ENCODE peak calls at places on chromosomes 11 and 22, in five cellular contexts. Q is HL-60, A is endothelial cell, Y is Caco-2, N is neural crest cell. I is an unnamed sample.

GRCh38 chr22:17931400-17931825 is 92.9 kb downstream of the MICAL3 start:
- DNase-seq in Q (no peak), A (no peak), Y (no peak), N (no peak), I (no peak)

GRCh38 chr22:22464541-22465054 is 43.9 kb downstream of the ZNF280B start:
- DNase-seq in Q (no peak), A (no peak), Y (no peak), N (no peak), I (no peak)

GRCh38 chr22:40176921-40177737 is 596 bp upstream of the TNRC6B start:
- DNase-seq in Q (peak), A (peak), Y (peak), N (peak), I (peak)

GRCh38 chr22:47589271-47590250 is 827.1 kb downstream of the TBC1D22A start:
- DNase-seq in Q (no peak), A (no peak), Y (no peak), N (no peak), I (no peak)

GRCh38 chr22:45334068-45334467 is 24.3 kb downstream of the FAM118A start:
- DNase-seq in Q (no peak), A (no peak), Y (no peak), N (no peak), I (no peak)

GRCh38 chr11:126354631-126355323 is 709 bp upstream of the ST3GAL4 start:
- DNase-seq in Q (no peak), A (no peak), Y (no peak), N (no peak), I (peak)

GRCh38 chr11:124879999-124880611 is 14.9 kb downstream of the ROBO3 start:
- DNase-seq in Q (peak), A (no peak), Y (no peak), N (no peak), I (no peak)

GRCh38 chr11:29310016-29310415 is 706.8 kb downstream of the KCNA4 start:
- DNase-seq in Q (no peak), A (no peak), Y (no peak), N (no peak), I (no peak)

GRCh38 chr11:706439-706956 is 467 bp downstream of the EPS8L2 start:
- DNase-seq in Q (no peak), A (no peak), Y (peak), N (no peak), I (no peak)

GRCh38 chr11:62383822-62384221 is 35.0 kb upstream of the SCGB1A1 start:
- DNase-seq in Q (no peak), A (no peak), Y (no peak), N (no peak), I (no peak)

GRCh38 chr11:113118104-113118503 is 156.9 kb downstream of the NCAM1 start:
- DNase-seq in Q (no peak), A (no peak), Y (no peak), N (no peak), I (no peak)

GRCh38 chr22:28894793-28895192 is 11.4 kb downstream of the ZNRF3 start:
- DNase-seq in Q (peak), A (no peak), Y (no peak), N (no peak), I (no peak)

GRCh38 chr11:83115551-83115950 is 41.4 kb upstream of the PCF11 start:
- DNase-seq in Q (no peak), A (no peak), Y (peak), N (no peak), I (no peak)

GRCh38 chr22:41641854-41642253 is 20.8 kb downstream of the XRCC6 start:
- DNase-seq in Q (no peak), A (no peak), Y (no peak), N (no peak), I (no peak)

GRCh38 chr22:21640810-21641209 is 1.3 kb upstream of the SDF2L1 start:
- DNase-seq in Q (no peak), A (no peak), Y (no peak), N (no peak), I (no peak)

GRCh38 chr11:111303476-111303875 is 5.1 kb downstream of the POU2AF3 start:
- DNase-seq in Q (no peak), A (no peak), Y (peak), N (no peak), I (no peak)

GRCh38 chr11:10096987-10097386 is 197.0 kb downstream of the SBF2 start:
- DNase-seq in Q (no peak), A (no peak), Y (no peak), N (no peak), I (no peak)

DNA sequence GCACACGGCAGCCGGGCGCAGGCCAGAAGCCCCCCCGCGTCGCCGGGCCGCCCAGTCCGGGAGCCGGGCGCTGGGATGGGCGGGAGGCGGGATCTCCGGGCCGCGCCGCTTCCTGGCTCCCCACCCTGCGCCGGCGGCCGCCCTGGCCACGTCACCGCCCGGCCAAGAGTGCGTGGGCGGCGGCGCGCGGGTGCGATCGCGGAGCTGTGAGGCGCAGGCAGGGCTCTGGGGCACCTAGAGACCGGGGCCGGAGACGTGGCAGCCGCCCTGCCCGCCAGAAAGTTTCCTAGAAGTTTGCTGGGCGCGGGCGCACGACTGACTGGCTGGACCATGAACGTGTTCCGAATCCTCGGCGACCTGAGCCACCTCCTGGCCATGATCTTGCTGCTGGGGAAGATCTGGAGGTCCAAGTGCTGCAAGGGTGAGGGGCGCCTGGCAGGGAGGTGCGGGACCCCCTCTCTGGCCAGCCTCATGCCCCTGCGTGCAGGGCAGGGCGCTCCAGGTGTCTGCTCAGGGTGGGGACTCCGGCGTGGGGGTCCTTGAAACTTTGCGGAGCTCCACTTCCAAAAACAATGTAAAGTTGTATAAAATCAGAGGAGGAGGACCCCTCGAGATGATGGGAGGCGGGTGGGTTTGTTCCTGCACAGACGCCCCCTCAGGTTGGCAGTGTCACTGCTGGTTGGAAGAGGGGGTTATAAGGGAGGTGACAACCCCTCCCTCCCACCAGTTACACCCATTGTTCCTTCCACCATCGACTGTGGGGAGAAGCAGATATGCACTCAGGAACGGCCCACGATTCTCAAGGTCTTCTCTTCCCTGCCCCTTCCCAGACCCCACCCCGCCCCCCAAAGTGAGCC is at the start of gene KDELR3:
- DNase-seq in Q (no peak), A (peak), Y (peak), N (no peak), I (no peak)
- TF ChIP-seq CTCF in Q (no peak), A (peak), Y (no peak), N (peak), I (no peak)

DNA sequence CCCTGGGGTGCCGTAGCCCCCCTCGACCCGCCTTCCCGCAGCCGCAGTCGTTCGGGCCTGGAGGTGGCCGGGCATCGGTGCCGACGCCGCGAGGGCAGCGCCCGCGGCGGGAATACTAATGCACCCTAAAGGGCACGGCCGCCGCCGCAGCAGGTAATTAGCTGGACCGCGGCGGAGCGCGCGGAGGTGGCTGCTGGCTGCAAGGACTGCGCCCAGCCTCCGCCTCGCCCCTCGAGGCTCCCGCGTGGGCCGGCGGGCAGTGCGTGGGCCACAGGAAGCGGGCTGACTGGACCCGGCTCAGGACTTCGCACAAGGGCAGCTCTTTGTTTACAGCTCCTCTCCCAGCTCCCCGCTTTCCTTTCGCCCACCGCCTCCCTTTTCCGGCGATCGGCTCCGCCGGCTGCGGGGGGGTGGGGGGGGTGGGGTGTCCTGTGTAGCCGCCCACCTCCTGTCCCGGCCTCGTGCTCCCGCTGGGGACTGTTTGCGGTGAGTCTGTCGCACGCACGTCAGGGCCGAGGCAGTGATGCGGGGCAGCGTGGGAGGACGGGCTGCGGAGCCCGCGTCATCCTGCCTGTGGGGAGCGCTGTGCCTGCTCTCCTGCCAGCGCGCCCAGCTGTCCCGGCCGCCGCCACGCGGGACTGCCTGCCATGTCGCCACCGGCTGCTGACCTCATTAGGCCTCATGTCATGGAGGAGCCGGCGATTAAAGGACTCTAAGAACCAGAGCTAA is 53.2 kb downstream of the GRIK4 start:
- DNase-seq in Q (no peak), A (peak), Y (no peak), N (peak), I (no peak)
- TF ChIP-seq CTCF in Q (no peak), A (no peak), Y (no peak), N (peak), I (no peak)

DNA sequence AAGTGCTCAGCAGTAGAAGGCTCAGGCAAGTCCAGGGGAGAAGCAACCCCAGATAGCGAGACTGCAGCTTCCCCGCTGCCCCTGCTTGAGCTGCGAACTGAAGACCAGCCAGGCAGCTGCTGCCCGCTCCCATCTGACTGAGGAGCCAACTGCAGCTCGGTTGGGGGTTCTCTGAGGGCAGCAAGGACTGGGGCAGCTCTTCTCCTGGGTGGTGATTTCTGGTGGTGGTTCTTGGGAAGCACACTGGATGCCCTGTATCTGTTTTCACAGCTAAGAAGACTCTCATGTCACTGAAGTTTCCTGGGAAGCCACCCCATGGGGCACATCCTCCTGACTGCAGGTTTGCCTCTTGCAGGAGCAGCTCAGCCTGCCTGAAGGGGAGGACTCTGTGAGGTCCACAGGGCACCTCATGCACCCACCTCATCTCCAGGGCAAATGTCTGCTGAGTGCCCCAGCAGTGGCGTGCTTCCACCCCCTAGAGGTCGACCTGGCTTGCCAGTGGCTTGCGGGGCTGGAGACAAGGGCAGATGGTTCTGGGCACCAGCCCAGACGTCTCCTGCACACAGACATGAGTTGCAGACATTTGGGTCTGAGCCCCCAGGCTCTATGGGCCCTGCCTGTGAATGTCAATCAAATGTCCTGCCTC is 801.1 kb downstream of the BRD1 start:
- DNase-seq in Q (no peak), A (peak), Y (peak), N (no peak), I (no peak)
- TF ChIP-seq CTCF in Q (no peak), A (no peak), Y (no peak), N (peak), I (no peak)

DNA sequence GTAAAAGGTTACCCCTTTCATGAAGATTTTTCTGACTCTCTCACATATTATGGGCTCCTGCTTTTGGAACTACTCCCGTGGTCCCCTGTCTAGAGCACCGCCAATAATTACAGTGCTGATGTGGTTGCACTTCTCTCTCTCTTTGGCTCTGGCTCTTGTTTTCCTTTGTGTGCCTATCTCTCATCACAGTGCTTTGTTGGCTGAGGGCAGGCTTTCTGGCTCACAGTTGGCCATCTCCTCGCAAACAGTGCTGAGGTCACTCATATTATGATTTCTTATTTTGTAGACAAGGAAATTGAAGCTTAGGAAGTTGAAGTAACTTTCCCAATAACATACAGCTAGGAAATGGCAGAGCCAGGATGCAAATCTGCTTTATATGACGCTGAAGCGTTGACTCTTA is 192.5 kb downstream of the DDX10 start:
- DNase-seq in Q (no peak), A (no peak), Y (no peak), N (no peak), I (no peak)
- TF ChIP-seq CTCF in Q (no peak), A (no peak), Y (no peak), N (no peak), I (no peak)

I was measured in CD14-positive monocyte.